ENCODE peak calls at places on chromosomes 3 and 15, in seven cellular contexts. Q is iris pigment epithelial cell, V is renal cortical epithelial cell, H is cardiac fibroblast, G is HuH-7.5, U is ecto neural progenitor cell, I is germinal center. P is an unnamed sample.

GRCh38 chr3:44685128-44685800 is 27.2 kb upstream of the ZNF502 start:
- DNase-seq in U (peak; percentile 65), G (peak; percentile 45), I (peak; percentile 77), H (peak; percentile 90), Q (peak; percentile 90), V (peak; percentile 65), P (peak; percentile 89)

GRCh38 chr15:68418611-68419161 is 13.3 kb downstream of the ITGA11 start:
- DNase-seq in U (peak; percentile 41), G (no peak), I (no peak), V (no peak), Q (peak; percentile 67), H (peak; percentile 65), P (no peak)

GRCh38 chr15:23372284-23372683 is 17.7 kb downstream of the GOLGA8S start:
- DNase-seq in U (no peak), G (no peak), I (no peak), Q (peak; percentile 11), V (no peak), H (no peak), P (no peak)

GRCh38 chr3:45227946-45228345 is 1.9 kb upstream of the TMEM158 start:
- DNase-seq in Q (no peak), H (no peak), V (no peak), U (no peak), I (no peak), G (no peak), P (no peak)

GRCh38 chr3:23760871-23761373 is 44.8 kb upstream of the UBE2E1 start:
- DNase-seq in Q (no peak), V (no peak), I (peak; percentile 50), G (no peak), U (no peak), H (no peak), P (no peak)

GRCh38 chr3:120369000-120369399 is 19.8 kb upstream of the LRRC58 start:
- DNase-seq in V (peak; percentile 96), H (no peak), U (no peak), Q (no peak), G (no peak), I (no peak), P (no peak)

GRCh38 chr3:173993299-173993698 is 595.8 kb downstream of the NLGN1 start:
- DNase-seq in I (no peak), H (peak; percentile 71), Q (peak; percentile 64), U (no peak), V (peak; percentile 69), G (no peak), P (no peak)

GRCh38 chr15:99104788-99105515 is at the start of gene SYNM:
- DNase-seq in I (peak; percentile 78), G (peak; percentile 100), U (peak; percentile 90), V (peak; percentile 28), Q (peak; percentile 70), H (peak; percentile 66), P (peak; percentile 88)

GRCh38 chr3:151460240-151460639 is 621 bp downstream of the IGSF10 start:
- DNase-seq in Q (peak; percentile 24), V (peak; percentile 7), I (no peak), H (peak; percentile 42), U (no peak), G (no peak), P (no peak)

GRCh38 chr3:57281710-57282109 is 10.8 kb downstream of the ASB14 start:
- DNase-seq in G (no peak), H (peak; percentile 52), V (peak; percentile 7), I (no peak), U (no peak), Q (peak; percentile 37), P (no peak)

P was measured in Right ventricle myocardium superior.